ENCODE peak calls at places on chromosomes 13 and 19, in ten cellular contexts. Q, Z, F, I, E, J, M, A, O and V are unnamed samples.

GRCh38 chr13:99969934-99970760 is 1.4 kb downstream of the ZIC5 start:
- DNase-seq in Q (no peak), Z (no peak), F (no peak), I (peak; percentile 54), E (no peak), J (no peak), M (peak; percentile 28), A (no peak), O (no peak), V (peak; percentile 78)

GRCh38 chr19:45147835-45148676 is 12.7 kb downstream of the NKPD1 start:
- DNase-seq in Q (no peak), Z (no peak), F (no peak), I (no peak), E (no peak), J (no peak), M (no peak), A (no peak), O (no peak), V (no peak)

GRCh38 chr19:19213822-19214558 is 2.2 kb downstream of the NCAN start:
- DNase-seq in Q (no peak), Z (no peak), F (no peak), I (no peak), E (no peak), J (no peak), M (no peak), A (no peak), O (no peak), V (no peak)

GRCh38 chr13:44573790-44574465 is 2.2 kb downstream of the TSC22D1 start:
- DNase-seq in Q (no peak), Z (no peak), F (no peak), I (no peak), E (peak; percentile 37), J (no peak), M (no peak), A (peak; percentile 62), O (no peak), V (peak; percentile 70)

GRCh38 chr19:55667958-55668357 is 7.1 kb upstream of the EPN1 start:
- DNase-seq in Q (no peak), Z (no peak), F (no peak), I (no peak), E (no peak), J (no peak), M (no peak), A (no peak), O (no peak), V (no peak)

GRCh38 chr19:4322942-4323665 is 15.5 kb downstream of the STAP2 start:
- DNase-seq in Q (no peak), Z (no peak), F (no peak), I (no peak), E (no peak), J (peak; percentile 22), M (no peak), A (no peak), O (no peak), V (no peak)

GRCh38 chr13:28854657-28855056 is 34.5 kb downstream of the MTUS2 start:
- DNase-seq in Q (no peak), Z (no peak), F (no peak), I (no peak), E (no peak), J (no peak), M (no peak), A (no peak), O (no peak), V (no peak)

GRCh38 chr19:2750739-2751437 is 11.1 kb upstream of the SLC39A3 start:
- DNase-seq in Q (no peak), Z (no peak), F (no peak), I (no peak), E (no peak), J (no peak), M (no peak), A (no peak), O (no peak), V (no peak)

GRCh38 chr13:48156466-48156865 is 61.6 kb upstream of the MED4 start:
- DNase-seq in Q (no peak), Z (no peak), F (no peak), I (no peak), E (no peak), J (no peak), M (no peak), A (no peak), O (no peak), V (no peak)

GRCh38 chr19:46608178-46608577 is 7.0 kb downstream of the CALM3 start:
- DNase-seq in Q (no peak), Z (no peak), F (no peak), I (no peak), E (no peak), J (no peak), M (no peak), A (no peak), O (no peak), V (no peak)

GRCh38 chr19:38004100-38004504 is 97.1 kb downstream of the SIPA1L3 start:
- DNase-seq in Q (no peak), Z (no peak), F (no peak), I (no peak), E (no peak), J (no peak), M (no peak), A (no peak), O (no peak), V (no peak)

GRCh38 chr19:45253396-45254027 is 2.4 kb downstream of the MARK4 start:
- DNase-seq in Q (no peak), Z (no peak), F (no peak), I (no peak), E (no peak), J (no peak), M (no peak), A (peak; percentile 16), O (no peak), V (no peak)

GRCh38 chr19:4844348-4845179 is 13.1 kb upstream of the TICAM1 start:
- DNase-seq in Q (no peak), Z (no peak), F (no peak), I (no peak), E (no peak), J (no peak), M (no peak), A (no peak), O (no peak), V (no peak)

GRCh38 chr13:52356327-52356726 is 49.6 kb downstream of the THSD1 start:
- DNase-seq in Q (no peak), Z (no peak), F (no peak), I (no peak), E (no peak), J (no peak), M (no peak), A (peak; percentile 53), O (no peak), V (no peak)

GRCh38 chr19:4267901-4268815 is 10.9 kb upstream of the SHD start:
- DNase-seq in Q (no peak), Z (no peak), F (no peak), I (no peak), E (no peak), J (no peak), M (no peak), A (no peak), O (no peak), V (no peak)

GRCh38 chr19:4183967-4184717 is 1.7 kb downstream of the ANKRD24 start:
- DNase-seq in Q (no peak), Z (no peak), F (no peak), I (peak; percentile 57), E (no peak), J (peak; percentile 56), M (no peak), A (no peak), O (no peak), V (no peak)

GRCh38 chr19:33310606-33311325 is 8.4 kb upstream of the CEBPA start:
- DNase-seq in Q (no peak), Z (no peak), F (no peak), I (no peak), E (no peak), J (no peak), M (no peak), A (no peak), O (no peak), V (no peak)

GRCh38 chr19:50912727-50913716 is 1.8 kb upstream of the KLK4 start:
- DNase-seq in Q (no peak), Z (no peak), F (no peak), I (no peak), E (no peak), J (no peak), M (no peak), A (no peak), O (no peak), V (no peak)

GRCh38 chr19:19459099-19459498 is 53.6 kb downstream of the GATAD2A start:
- DNase-seq in Q (no peak), Z (no peak), F (no peak), I (no peak), E (no peak), J (no peak), M (no peak), A (peak; percentile 25), O (no peak), V (no peak)

GRCh38 chr19:42276821-42277220 is 7.8 kb downstream of the CIC start:
- DNase-seq in Q (no peak), Z (no peak), F (no peak), I (no peak), E (no peak), J (no peak), M (no peak), A (peak; percentile 73), O (no peak), V (no peak)

GRCh38 chr13:21218351-21219043 is 42.0 kb downstream of the MRPL57 start:
- DNase-seq in Q (no peak), Z (no peak), F (peak; percentile 12), I (no peak), E (peak; percentile 93), J (no peak), M (no peak), A (no peak), O (no peak), V (no peak)

GRCh38 chr13:114096811-114097503 is 35.5 kb downstream of the RASA3 start:
- DNase-seq in Q (no peak), Z (no peak), F (no peak), I (peak; percentile 10), E (no peak), J (no peak), M (no peak), A (no peak), O (no peak), V (no peak)

GRCh38 chr13:26465514-26465913 is 92.0 kb upstream of the WASF3 start:
- DNase-seq in Q (no peak), Z (no peak), F (no peak), I (no peak), E (no peak), J (no peak), M (no peak), A (no peak), O (no peak), V (no peak)

GRCh38 chr19:6431891-6432290 is 1.7 kb downstream of the SLC25A41 start:
- DNase-seq in Q (no peak), Z (no peak), F (no peak), I (no peak), E (no peak), J (no peak), M (no peak), A (no peak), O (no peak), V (no peak)

GRCh38 chr19:10812902-10813404 is 23.1 kb downstream of the TMED1 start:
- DNase-seq in Q (peak; percentile 18), Z (peak; percentile 40), F (no peak), I (no peak), E (peak; percentile 90), J (peak; percentile 65), M (no peak), A (peak; percentile 97), O (peak; percentile 60), V (no peak)

GRCh38 chr13:112779856-112780604 is 90.2 kb downstream of the ATP11A start:
- DNase-seq in Q (no peak), Z (no peak), F (no peak), I (no peak), E (no peak), J (no peak), M (no peak), A (no peak), O (no peak), V (no peak)

GRCh38 chr13:97945792-97946419 is 7.6 kb upstream of the IPO5 start:
- DNase-seq in Q (no peak), Z (no peak), F (no peak), I (no peak), E (no peak), J (no peak), M (no peak), A (peak; percentile 38), O (no peak), V (no peak)